ENCODE peak calls at places on chromosomes 13 and 19, in eight cellular contexts. M, K, B, L, G, X, S and Z are unnamed samples.

GRCh38 chr13:70723732-70724131 is 615.5 kb upstream of the KLHL1 start:
- DNase-seq in M (peak; percentile 14), K (peak; percentile 63), B (no peak), L (no peak), G (no peak), X (no peak), S (no peak), Z (no peak)

GRCh38 chr13:26340812-26341211 is 86.9 kb downstream of the CDK8 start:
- DNase-seq in M (no peak), K (no peak), B (no peak), L (no peak), G (no peak), X (no peak), S (peak; percentile 35), Z (no peak)

GRCh38 chr13:26806891-26807290 is 46.3 kb upstream of the GPR12 start:
- DNase-seq in M (no peak), K (no peak), B (no peak), L (no peak), G (no peak), X (no peak), S (no peak), Z (no peak)

GRCh38 chr13:38348890-38349289 is 761 bp upstream of the UFM1 start:
- DNase-seq in M (no peak), K (no peak), B (no peak), L (no peak), G (no peak), X (no peak), S (peak; percentile 28), Z (peak; percentile 10)

GRCh38 chr13:19266979-19267378 is 85.4 kb upstream of the TUBA3C start:
- DNase-seq in M (peak; percentile 95), K (no peak), B (no peak), L (no peak), G (no peak), X (no peak), S (no peak), Z (no peak)

GRCh38 chr13:20825476-20825875 is 51.7 kb upstream of the EEF1AKMT1 start:
- DNase-seq in M (no peak), K (peak; percentile 54), B (no peak), L (no peak), G (no peak), X (no peak), S (peak; percentile 26), Z (no peak)

GRCh38 chr19:40210919-40211318 is 7.3 kb downstream of the TTC9B start:
- DNase-seq in M (no peak), K (no peak), B (no peak), L (no peak), G (no peak), X (no peak), S (no peak), Z (no peak)

GRCh38 chr19:39398297-39398864 is 7.2 kb downstream of the MED29 start:
- DNase-seq in M (no peak), K (peak; percentile 95), B (peak; percentile 55), L (peak; percentile 88), G (peak; percentile 49), X (no peak), S (peak; percentile 88), Z (no peak)

GRCh38 chr19:3100331-3100730 is 6.2 kb downstream of the GNA11 start:
- DNase-seq in M (no peak), K (no peak), B (no peak), L (no peak), G (no peak), X (no peak), S (no peak), Z (no peak)

GRCh38 chr19:18532208-18532890 is 10.5 kb upstream of the ELL start:
- DNase-seq in M (no peak), K (no peak), B (no peak), L (no peak), G (no peak), X (no peak), S (no peak), Z (no peak)

GRCh38 chr13:71906438-71906837 is 39.4 kb upstream of the DACH1 start:
- DNase-seq in M (no peak), K (no peak), B (no peak), L (no peak), G (no peak), X (no peak), S (no peak), Z (no peak)

GRCh38 chr13:85521586-85521985 is 277.6 kb downstream of the SLITRK6 start:
- DNase-seq in M (peak; percentile 15), K (no peak), B (no peak), L (no peak), G (no peak), X (no peak), S (no peak), Z (no peak)

GRCh38 chr13:28654276-28654675 is 4.7 kb upstream of the POMP start:
- DNase-seq in M (no peak), K (peak; percentile 81), B (no peak), L (no peak), G (no peak), X (no peak), S (peak; percentile 39), Z (no peak)

GRCh38 chr13:28338202-28338601 is 156.7 kb downstream of the FLT1 start:
- DNase-seq in M (no peak), K (no peak), B (no peak), L (no peak), G (no peak), X (no peak), S (peak; percentile 59), Z (no peak)

GRCh38 chr19:1322198-1322981 is 36.7 kb downstream of the EFNA2 start:
- DNase-seq in M (no peak), K (no peak), B (no peak), L (no peak), G (no peak), X (no peak), S (no peak), Z (no peak)

GRCh38 chr19:16876904-16877361 is 11.9 kb upstream of the F2RL3 start:
- DNase-seq in M (no peak), K (no peak), B (no peak), L (no peak), G (no peak), X (no peak), S (no peak), Z (no peak)

GRCh38 chr19:32830231-32831014 is 39.1 kb downstream of the SLC7A9 start:
- DNase-seq in M (no peak), K (peak; percentile 39), B (no peak), L (peak; percentile 98), G (no peak), X (no peak), S (peak; percentile 88), Z (no peak)

GRCh38 chr13:42859760-42860159 is 78.4 kb downstream of the FAM216B start:
- DNase-seq in M (no peak), K (no peak), B (no peak), L (no peak), G (no peak), X (no peak), S (no peak), Z (no peak)